ENCODE peak calls at places on chromosomes 13 and 19, in five cellular contexts. One of them, this sample, is unnamed.

GRCh38 chr13:44833626-44834025 is 155.6 kb downstream of the NUFIP1 start:
- DNase-seq in endothelial cell: no peak
- DNase-seq in adrenal gland: no peak
- DNase-seq in GM12864: no peak
- DNase-seq in MCF 10A: no peak
- DNase-seq in this sample: no peak

GRCh38 chr13:27638521-27638920 is 16.8 kb downstream of the POLR1D start:
- DNase-seq in endothelial cell: no peak
- DNase-seq in adrenal gland: peak
- DNase-seq in GM12864: no peak
- DNase-seq in MCF 10A: no peak
- DNase-seq in this sample: peak

GRCh38 chr13:98232456-98232855 is 55.4 kb upstream of the RNF113B start:
- DNase-seq in endothelial cell: no peak
- DNase-seq in adrenal gland: no peak
- DNase-seq in GM12864: no peak
- DNase-seq in MCF 10A: no peak
- DNase-seq in this sample: no peak

GRCh38 chr19:21164541-21164940 is 22.7 kb downstream of the ZNF431 start:
- DNase-seq in endothelial cell: no peak
- DNase-seq in adrenal gland: no peak
- DNase-seq in GM12864: no peak
- DNase-seq in MCF 10A: no peak
- DNase-seq in this sample: no peak

GRCh38 chr13:96223231-96223630 is 133.3 kb downstream of the HS6ST3 start:
- DNase-seq in endothelial cell: no peak
- DNase-seq in adrenal gland: no peak
- DNase-seq in GM12864: no peak
- DNase-seq in MCF 10A: no peak
- DNase-seq in this sample: no peak

GRCh38 chr19:40612831-40613668 is 11.9 kb downstream of the LTBP4 start:
- DNase-seq in endothelial cell: peak
- DNase-seq in adrenal gland: peak
- DNase-seq in GM12864: no peak
- DNase-seq in MCF 10A: no peak
- DNase-seq in this sample: no peak

GRCh38 chr19:2992958-2993357 is 15.6 kb downstream of the TLE6 start:
- DNase-seq in endothelial cell: no peak
- DNase-seq in adrenal gland: no peak
- DNase-seq in GM12864: no peak
- DNase-seq in MCF 10A: no peak
- DNase-seq in this sample: no peak

GRCh38 chr19:18091217-18091608 is 4.5 kb upstream of the IL12RB1 start:
- DNase-seq in endothelial cell: no peak
- DNase-seq in adrenal gland: peak
- DNase-seq in GM12864: peak
- DNase-seq in MCF 10A: no peak
- DNase-seq in this sample: no peak

GRCh38 chr19:29666634-29667389 is 1.6 kb downstream of the PLEKHF1 start:
- DNase-seq in endothelial cell: peak
- DNase-seq in adrenal gland: peak
- DNase-seq in GM12864: no peak
- DNase-seq in MCF 10A: no peak
- DNase-seq in this sample: no peak

GRCh38 chr13:42780044-42780443 is 1.3 kb upstream of the FAM216B start:
- DNase-seq in endothelial cell: no peak
- DNase-seq in adrenal gland: no peak
- DNase-seq in GM12864: no peak
- DNase-seq in MCF 10A: no peak
- DNase-seq in this sample: no peak

GRCh38 chr13:30158774-30159445 is 148.4 kb downstream of the KATNAL1 start:
- DNase-seq in endothelial cell: no peak
- DNase-seq in adrenal gland: no peak
- DNase-seq in GM12864: no peak
- DNase-seq in MCF 10A: peak
- DNase-seq in this sample: no peak

GRCh38 chr19:13093407-13094284 is 9.0 kb downstream of the LYL1 start:
- DNase-seq in endothelial cell: peak
- DNase-seq in adrenal gland: peak
- DNase-seq in GM12864: peak
- DNase-seq in MCF 10A: peak
- DNase-seq in this sample: peak

GRCh38 chr19:374886-375235 is 30.3 kb upstream of the MIER2 start:
- DNase-seq in endothelial cell: no peak
- DNase-seq in adrenal gland: no peak
- DNase-seq in GM12864: no peak
- DNase-seq in MCF 10A: no peak
- DNase-seq in this sample: no peak

GRCh38 chr19:39566064-39566463 is 26.1 kb upstream of the EID2 start:
- DNase-seq in endothelial cell: no peak
- DNase-seq in adrenal gland: no peak
- DNase-seq in GM12864: no peak
- DNase-seq in MCF 10A: no peak
- DNase-seq in this sample: no peak

GRCh38 chr13:27662738-27663470 is 41.2 kb downstream of the POLR1D start:
- DNase-seq in endothelial cell: no peak
- DNase-seq in adrenal gland: no peak
- DNase-seq in GM12864: no peak
- DNase-seq in MCF 10A: no peak
- DNase-seq in this sample: no peak

GRCh38 chr13:97276862-97277269 is 54.7 kb downstream of the MBNL2 start:
- DNase-seq in endothelial cell: no peak
- DNase-seq in adrenal gland: no peak
- DNase-seq in GM12864: no peak
- DNase-seq in MCF 10A: peak
- DNase-seq in this sample: no peak

GRCh38 chr19:3365447-3366103 is 808 bp upstream of the NFIC start:
- DNase-seq in endothelial cell: no peak
- DNase-seq in adrenal gland: peak
- DNase-seq in GM12864: no peak
- DNase-seq in MCF 10A: peak
- DNase-seq in this sample: peak

This sample was measured in WERI-Rb-1.